ENCODE peak calls at places on chromosome 9, in ten cellular contexts. L is fibroblast of the aortic adventitia, K is lower leg skin, H is dorsolateral prefrontal cortex, R is lower lobe of right lung, N is BE2C, U is cardiac fibroblast, C is mesendoderm, V is choroid plexus epithelial cell, F is GM12865. X is an unnamed sample.

GRCh38 chr9:5868235-5868634 is 22.5 kb upstream of the MLANA start:
- DNase-seq in R (no peak), U (no peak), C (no peak), H (no peak), N (no peak), V (no peak), F (no peak), K (peak), L (no peak), X (no peak)

GRCh38 chr9:99807276-99807852 is 14.3 kb upstream of the NR4A3 start:
- DNase-seq in F (peak), H (no peak), N (peak), L (peak), K (peak), U (peak), C (peak), R (peak), V (peak), X (peak)

GRCh38 chr9:125904155-125904841 is 157.1 kb downstream of the PBX3 start:
- DNase-seq in F (no peak), L (peak), H (no peak), C (no peak), V (peak), K (no peak), R (no peak), U (no peak), N (no peak), X (no peak)

GRCh38 chr9:18189876-18190670 is 283.9 kb upstream of the ADAMTSL1 start:
- DNase-seq in V (no peak), R (no peak), N (no peak), U (peak), K (no peak), C (no peak), F (no peak), H (no peak), L (no peak), X (no peak)

GRCh38 chr9:20898885-20899554 is 132.4 kb downstream of the HACD4 start:
- DNase-seq in R (no peak), F (no peak), L (peak), C (peak), N (peak), H (no peak), K (no peak), V (peak), U (peak), X (no peak)

GRCh38 chr9:14752271-14752670 is 29.7 kb upstream of the CER1 start:
- DNase-seq in F (no peak), R (no peak), H (no peak), U (no peak), C (peak), K (no peak), L (no peak), V (peak), N (peak), X (no peak)

GRCh38 chr9:71924576-71924975 is 13.1 kb downstream of the C9orf85 start:
- DNase-seq in C (no peak), F (no peak), R (no peak), L (no peak), U (no peak), V (no peak), K (no peak), H (no peak), N (no peak), X (no peak)

GRCh38 chr9:93024646-93024910 is 33.9 kb upstream of the SUSD3 start:
- DNase-seq in L (no peak), V (no peak), U (no peak), C (no peak), K (no peak), H (no peak), R (no peak), F (no peak), N (no peak), X (no peak)

GRCh38 chr9:116002624-116003023 is 151.0 kb upstream of the PAPPA start:
- DNase-seq in F (no peak), R (no peak), L (peak), U (peak), C (no peak), H (no peak), N (no peak), K (no peak), V (peak), X (no peak)

GRCh38 chr9:123929177-123929869 is 603 bp downstream of the DENND1A start:
- DNase-seq in K (peak), L (no peak), R (peak), H (no peak), U (no peak), N (no peak), C (no peak), V (no peak), F (peak), X (no peak)

GRCh38 chr9:33065157-33066076 is 11.1 kb downstream of the SMU1 start:
- DNase-seq in V (no peak), C (no peak), U (no peak), R (no peak), L (no peak), K (no peak), H (no peak), F (peak), N (no peak), X (no peak)

GRCh38 chr9:21234153-21234687 is 5.6 kb downstream of the IFNA14 start:
- DNase-seq in N (no peak), C (no peak), H (no peak), K (no peak), L (no peak), F (no peak), R (peak), V (no peak), U (no peak), X (no peak)

GRCh38 chr9:71638627-71639026 is 129.7 kb downstream of the CEMIP2 start:
- DNase-seq in R (no peak), N (no peak), K (no peak), C (no peak), V (peak), F (no peak), L (no peak), U (peak), H (no peak), X (peak)

GRCh38 chr9:134488901-134489280 is 152.7 kb upstream of the COL5A1 start:
- DNase-seq in H (peak), C (no peak), R (no peak), V (no peak), F (no peak), U (no peak), L (no peak), N (no peak), K (peak), X (no peak)

GRCh38 chr9:8823131-8823895 is 1023.7 kb upstream of the DMAC1 start:
- DNase-seq in V (no peak), F (no peak), L (no peak), C (no peak), U (no peak), K (no peak), R (no peak), N (no peak), H (no peak), X (no peak)

GRCh38 chr9:4714266-4715016 is 26.6 kb downstream of the AK3 start:
- DNase-seq in H (no peak), K (no peak), U (peak), F (no peak), R (no peak), L (no peak), N (no peak), V (no peak), C (no peak), X (no peak)

GRCh38 chr9:124306098-124306735 is 48.5 kb downstream of the NEK6 start:
- DNase-seq in U (peak), N (no peak), R (no peak), K (no peak), C (peak), L (peak), V (peak), H (no peak), F (no peak), X (no peak)

GRCh38 chr9:124040935-124041816 is 29.6 kb downstream of the LHX2 start:
- DNase-seq in L (no peak), V (no peak), H (no peak), U (peak), N (peak), K (peak), F (peak), C (no peak), R (peak), X (no peak)

GRCh38 chr9:126617003-126617739 is 3.4 kb downstream of the LMX1B start:
- DNase-seq in U (no peak), R (no peak), H (no peak), C (no peak), V (no peak), L (no peak), F (no peak), N (no peak), K (no peak), X (no peak)

GRCh38 chr9:4967521-4967920 is 17.6 kb upstream of the JAK2 start:
- DNase-seq in K (no peak), U (peak), C (no peak), R (no peak), F (no peak), H (no peak), L (peak), V (peak), N (no peak), X (no peak)

GRCh38 chr9:72577212-72577753 is 55.9 kb downstream of the TMC1 start:
- DNase-seq in H (no peak), U (peak), C (no peak), R (no peak), N (no peak), L (peak), V (peak), F (no peak), K (no peak), X (peak)

GRCh38 chr9:107137495-107138202 is 145.4 kb upstream of the RAD23B start:
- DNase-seq in R (no peak), F (peak), H (no peak), V (peak), U (peak), N (peak), L (peak), K (no peak), C (peak), X (no peak)

GRCh38 chr9:29208670-29209069 is 1635.4 kb upstream of the C9orf72 start:
- DNase-seq in K (no peak), N (no peak), U (no peak), V (peak), F (no peak), C (no peak), L (no peak), R (no peak), H (no peak), X (no peak)

GRCh38 chr9:128145536-128145935 is 3.7 kb upstream of the LCN2 start:
- DNase-seq in K (no peak), F (no peak), N (no peak), L (no peak), C (no peak), V (no peak), H (no peak), U (no peak), R (peak), X (no peak)

GRCh38 chr9:113462781-113463286 is 693 bp upstream of the RGS3 start:
- DNase-seq in C (no peak), R (no peak), H (no peak), L (no peak), F (no peak), U (no peak), K (no peak), V (no peak), N (no peak), X (peak)

GRCh38 chr9:113461943-113462342 is 1.6 kb upstream of the RGS3 start:
- DNase-seq in C (no peak), F (no peak), H (no peak), R (no peak), L (no peak), V (no peak), U (no peak), K (no peak), N (no peak), X (no peak)

GRCh38 chr9:113463418-113464285 is at the start of gene RGS3:
- DNase-seq in C (peak), V (peak), N (peak), H (no peak), K (no peak), L (no peak), R (peak), F (peak), U (no peak), X (peak)

GRCh38 chr9:113464672-113465271 is 1.2 kb downstream of the RGS3 start:
- DNase-seq in C (no peak), F (no peak), V (no peak), N (no peak), L (no peak), K (no peak), R (no peak), U (no peak), H (no peak), X (peak)

GRCh38 chr9:113464286-113464660 is 746 bp downstream of the RGS3 start:
- DNase-seq in K (no peak), R (no peak), V (no peak), L (no peak), U (no peak), H (no peak), C (no peak), F (no peak), N (no peak), X (no peak)
- H3K4me3 ChIP-seq in K (no peak), R (no peak), V (no peak), L (no peak), U (no peak), H (no peak), C (no peak), F (peak), N (peak), X (peak)

GRCh38 chr9:131678499-131679111 is 61.3 kb downstream of the RAPGEF1 start:
- DNase-seq in K (peak), N (no peak), V (peak), C (peak), L (peak), R (peak), H (no peak), F (peak), U (peak), X (peak)

GRCh38 chr9:131677445-131678180 is 62.3 kb downstream of the RAPGEF1 start:
- DNase-seq in L (peak), U (peak), R (no peak), V (peak), F (peak), N (no peak), C (no peak), K (no peak), H (no peak), X (peak)

GRCh38 chr9:131677051-131677444 is 62.8 kb downstream of the RAPGEF1 start:
- DNase-seq in L (no peak), H (no peak), F (no peak), R (no peak), U (peak), K (no peak), C (no peak), V (peak), N (no peak), X (peak)

GRCh38 chr9:131682261-131682660 is 57.6 kb downstream of the RAPGEF1 start:
- DNase-seq in H (no peak), C (no peak), V (no peak), L (no peak), K (no peak), R (no peak), U (no peak), F (no peak), N (no peak), X (peak)

GRCh38 chr9:131679261-131680020 is 60.4 kb downstream of the RAPGEF1 start:
- DNase-seq in N (no peak), F (no peak), V (no peak), K (no peak), H (no peak), C (no peak), R (no peak), U (peak), L (no peak), X (peak)
- H3K4me3 ChIP-seq in N (no peak), F (no peak), V (no peak), K (no peak), H (no peak), C (no peak), R (no peak), U (no peak), L (no peak), X (no peak)

GRCh38 chr9:129201289-129201688 is 23.2 kb upstream of the IER5L start:
- DNase-seq in H (no peak), N (no peak), K (no peak), V (no peak), L (no peak), R (no peak), F (no peak), C (no peak), U (no peak), X (no peak)

GRCh38 chr9:129206401-129206800 is 28.3 kb upstream of the IER5L start:
- DNase-seq in H (no peak), U (no peak), F (no peak), K (no peak), L (no peak), C (no peak), N (no peak), V (no peak), R (no peak), X (no peak)

GRCh38 chr9:129204840-129205239 is 26.8 kb upstream of the IER5L start:
- DNase-seq in N (no peak), U (no peak), H (no peak), K (no peak), F (no peak), R (no peak), V (no peak), C (peak), L (no peak), X (no peak)

GRCh38 chr9:129202613-129203555 is 24.8 kb upstream of the IER5L start:
- DNase-seq in H (peak), K (peak), L (peak), C (peak), U (peak), N (peak), F (peak), V (peak), R (peak), X (peak)

DNA sequence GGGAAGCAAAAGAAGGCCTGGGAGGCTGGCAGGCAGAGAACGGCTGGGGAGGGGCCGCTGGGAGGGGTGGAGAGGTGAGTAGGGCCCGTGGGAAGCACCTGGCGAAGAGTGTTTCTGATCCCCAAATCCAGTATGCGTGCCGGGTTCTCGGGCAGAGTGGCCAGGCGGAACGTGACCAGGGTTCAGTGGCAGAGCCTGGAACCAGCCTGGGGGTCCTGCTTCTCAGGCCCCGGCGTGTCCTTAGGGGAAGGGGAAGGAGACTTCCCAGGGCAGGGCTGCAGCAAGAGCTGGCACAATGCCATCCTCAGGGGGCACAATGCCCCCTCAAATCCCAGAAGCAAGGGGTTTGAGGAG is 25.5 kb upstream of the IER5L start:
- DNase-seq in C (no peak), V (no peak), N (no peak), H (no peak), F (no peak), K (no peak), R (no peak), L (no peak), U (no peak), X (no peak)
- H3K4me3 ChIP-seq in C (no peak), V (peak), N (no peak), H (peak), F (no peak), K (no peak), R (peak), L (no peak), U (peak), X (peak)

GRCh38 chr9:135961811-135962695 is 880 bp upstream of the UBAC1 start:
- DNase-seq in L (no peak), F (no peak), H (no peak), K (no peak), R (no peak), U (no peak), V (no peak), N (no peak), C (no peak), X (no peak)
- H3K4me3 ChIP-seq in L (no peak), F (no peak), H (peak), K (no peak), R (peak), U (no peak), V (no peak), N (peak), C (no peak), X (no peak)